ENCODE peak calls at places on chromosomes 5 and 9, in nine cellular contexts. One of them, this sample, is unnamed.
A peak's percentile ranks its signal among the peaks of the same experiment; 100 is the strongest.

GRCh38 chr9:129968690-129969485 is 74.1 kb downstream of the FNBP1 start:
- DNase-seq in cardiac septum: no peak
- DNase-seq in epithelial cell of esophagus: peak; percentile 60
- DNase-seq in cardiac muscle cell: no peak
- DNase-seq in stimulated activated CD8-positive, alpha-beta memory T cell treated with anti-CD3 and anti-CD28 coated beads, Interleukin-4, amount 100 ng/mL, for 4 hours: no peak
- DNase-seq in amygdala: no peak
- DNase-seq in kidney glomerular epithelial cell: peak; percentile 39
- DNase-seq in HuH-7.5: no peak
- DNase-seq in CD8-positive, alpha-beta memory T cell: no peak
- DNase-seq in this sample: no peak

GRCh38 chr5:53067641-53068040 is 41.9 kb downstream of the MOCS2 start:
- DNase-seq in epithelial cell of esophagus: peak; percentile 66
- DNase-seq in cardiac muscle cell: no peak
- DNase-seq in amygdala: no peak
- DNase-seq in kidney glomerular epithelial cell: no peak
- DNase-seq in HuH-7.5: no peak
- DNase-seq in cardiac septum: no peak
- DNase-seq in stimulated activated CD8-positive, alpha-beta memory T cell treated with anti-CD3 and anti-CD28 coated beads, Interleukin-4, amount 100 ng/mL, for 4 hours: no peak
- DNase-seq in CD8-positive, alpha-beta memory T cell: no peak
- DNase-seq in this sample: no peak

GRCh38 chr9:109574061-109574882 is 76.2 kb upstream of the PTPN3 start:
- DNase-seq in stimulated activated CD8-positive, alpha-beta memory T cell treated with anti-CD3 and anti-CD28 coated beads, Interleukin-4, amount 100 ng/mL, for 4 hours: no peak
- DNase-seq in amygdala: no peak
- DNase-seq in CD8-positive, alpha-beta memory T cell: no peak
- DNase-seq in cardiac septum: no peak
- DNase-seq in kidney glomerular epithelial cell: peak; percentile 59
- DNase-seq in epithelial cell of esophagus: peak; percentile 67
- DNase-seq in HuH-7.5: peak; percentile 31
- DNase-seq in cardiac muscle cell: peak; percentile 84
- DNase-seq in this sample: peak; percentile 77

GRCh38 chr9:81032030-81032572 is 657.2 kb downstream of the TLE1 start:
- DNase-seq in kidney glomerular epithelial cell: peak; percentile 78
- DNase-seq in cardiac septum: no peak
- DNase-seq in stimulated activated CD8-positive, alpha-beta memory T cell treated with anti-CD3 and anti-CD28 coated beads, Interleukin-4, amount 100 ng/mL, for 4 hours: no peak
- DNase-seq in CD8-positive, alpha-beta memory T cell: no peak
- DNase-seq in epithelial cell of esophagus: peak; percentile 80
- DNase-seq in amygdala: no peak
- DNase-seq in HuH-7.5: no peak
- DNase-seq in cardiac muscle cell: no peak
- DNase-seq in this sample: no peak

GRCh38 chr5:148084269-148084668 is 20.5 kb downstream of the SPINK5 start:
- DNase-seq in kidney glomerular epithelial cell: no peak
- DNase-seq in HuH-7.5: no peak
- DNase-seq in stimulated activated CD8-positive, alpha-beta memory T cell treated with anti-CD3 and anti-CD28 coated beads, Interleukin-4, amount 100 ng/mL, for 4 hours: no peak
- DNase-seq in cardiac muscle cell: no peak
- DNase-seq in cardiac septum: no peak
- DNase-seq in CD8-positive, alpha-beta memory T cell: no peak
- DNase-seq in amygdala: no peak
- DNase-seq in epithelial cell of esophagus: no peak
- DNase-seq in this sample: no peak

GRCh38 chr5:139562847-139563246 is 1.7 kb downstream of the UBE2D2 start:
- DNase-seq in kidney glomerular epithelial cell: no peak
- DNase-seq in HuH-7.5: no peak
- DNase-seq in cardiac septum: no peak
- DNase-seq in cardiac muscle cell: no peak
- DNase-seq in amygdala: no peak
- DNase-seq in stimulated activated CD8-positive, alpha-beta memory T cell treated with anti-CD3 and anti-CD28 coated beads, Interleukin-4, amount 100 ng/mL, for 4 hours: no peak
- DNase-seq in epithelial cell of esophagus: peak; percentile 27
- DNase-seq in CD8-positive, alpha-beta memory T cell: no peak
- DNase-seq in this sample: no peak

GRCh38 chr5:135018457-135018856 is 15.6 kb downstream of the PITX1 start:
- DNase-seq in epithelial cell of esophagus: no peak
- DNase-seq in stimulated activated CD8-positive, alpha-beta memory T cell treated with anti-CD3 and anti-CD28 coated beads, Interleukin-4, amount 100 ng/mL, for 4 hours: no peak
- DNase-seq in kidney glomerular epithelial cell: no peak
- DNase-seq in cardiac septum: peak; percentile 10
- DNase-seq in cardiac muscle cell: no peak
- DNase-seq in HuH-7.5: no peak
- DNase-seq in CD8-positive, alpha-beta memory T cell: no peak
- DNase-seq in amygdala: no peak
- DNase-seq in this sample: no peak

GRCh38 chr5:170597876-170598275 is 94.1 kb downstream of the KCNIP1 start:
- DNase-seq in HuH-7.5: no peak
- DNase-seq in kidney glomerular epithelial cell: no peak
- DNase-seq in epithelial cell of esophagus: no peak
- DNase-seq in stimulated activated CD8-positive, alpha-beta memory T cell treated with anti-CD3 and anti-CD28 coated beads, Interleukin-4, amount 100 ng/mL, for 4 hours: no peak
- DNase-seq in cardiac muscle cell: no peak
- DNase-seq in CD8-positive, alpha-beta memory T cell: no peak
- DNase-seq in amygdala: no peak
- DNase-seq in cardiac septum: no peak
- DNase-seq in this sample: no peak

GRCh38 chr5:103037673-103038455 is 82.1 kb downstream of the GIN1 start:
- DNase-seq in CD8-positive, alpha-beta memory T cell: no peak
- DNase-seq in kidney glomerular epithelial cell: no peak
- DNase-seq in cardiac septum: no peak
- DNase-seq in stimulated activated CD8-positive, alpha-beta memory T cell treated with anti-CD3 and anti-CD28 coated beads, Interleukin-4, amount 100 ng/mL, for 4 hours: no peak
- DNase-seq in HuH-7.5: no peak
- DNase-seq in amygdala: no peak
- DNase-seq in cardiac muscle cell: no peak
- DNase-seq in epithelial cell of esophagus: peak; percentile 60
- DNase-seq in this sample: no peak

GRCh38 chr9:107684224-107684623 is 194.7 kb upstream of the KLF4 start:
- DNase-seq in amygdala: no peak
- DNase-seq in epithelial cell of esophagus: peak; percentile 43
- DNase-seq in cardiac muscle cell: no peak
- DNase-seq in HuH-7.5: no peak
- DNase-seq in CD8-positive, alpha-beta memory T cell: no peak
- DNase-seq in stimulated activated CD8-positive, alpha-beta memory T cell treated with anti-CD3 and anti-CD28 coated beads, Interleukin-4, amount 100 ng/mL, for 4 hours: no peak
- DNase-seq in kidney glomerular epithelial cell: no peak
- DNase-seq in cardiac septum: no peak
- DNase-seq in this sample: no peak

GRCh38 chr9:133992780-133993634 is 883 bp upstream of the VAV2 start:
- DNase-seq in amygdala: no peak
- DNase-seq in CD8-positive, alpha-beta memory T cell: peak; percentile 78
- DNase-seq in stimulated activated CD8-positive, alpha-beta memory T cell treated with anti-CD3 and anti-CD28 coated beads, Interleukin-4, amount 100 ng/mL, for 4 hours: peak; percentile 57
- DNase-seq in cardiac septum: no peak
- DNase-seq in HuH-7.5: peak; percentile 77
- DNase-seq in epithelial cell of esophagus: peak; percentile 92
- DNase-seq in kidney glomerular epithelial cell: peak; percentile 39
- DNase-seq in cardiac muscle cell: peak; percentile 80
- DNase-seq in this sample: no peak

GRCh38 chr9:89605181-89606048 is 603 bp downstream of the GADD45G start:
- DNase-seq in kidney glomerular epithelial cell: no peak
- DNase-seq in cardiac muscle cell: peak; percentile 69
- DNase-seq in epithelial cell of esophagus: peak; percentile 50
- DNase-seq in amygdala: no peak
- DNase-seq in HuH-7.5: peak; percentile 46
- DNase-seq in cardiac septum: peak; percentile 84
- DNase-seq in CD8-positive, alpha-beta memory T cell: peak; percentile 69
- DNase-seq in stimulated activated CD8-positive, alpha-beta memory T cell treated with anti-CD3 and anti-CD28 coated beads, Interleukin-4, amount 100 ng/mL, for 4 hours: peak; percentile 36
- DNase-seq in this sample: peak; percentile 77

GRCh38 chr5:66171349-66172344 is 27.5 kb downstream of the SREK1 start:
- DNase-seq in CD8-positive, alpha-beta memory T cell: peak; percentile 75
- DNase-seq in cardiac septum: no peak
- DNase-seq in kidney glomerular epithelial cell: peak; percentile 36
- DNase-seq in stimulated activated CD8-positive, alpha-beta memory T cell treated with anti-CD3 and anti-CD28 coated beads, Interleukin-4, amount 100 ng/mL, for 4 hours: peak; percentile 20
- DNase-seq in amygdala: no peak
- DNase-seq in epithelial cell of esophagus: peak; percentile 57
- DNase-seq in HuH-7.5: no peak
- DNase-seq in cardiac muscle cell: peak; percentile 56
- DNase-seq in this sample: peak; percentile 49

GRCh38 chr9:7028591-7028990 is 270.8 kb downstream of the KDM4C start:
- DNase-seq in cardiac septum: no peak
- DNase-seq in amygdala: no peak
- DNase-seq in cardiac muscle cell: no peak
- DNase-seq in kidney glomerular epithelial cell: no peak
- DNase-seq in HuH-7.5: no peak
- DNase-seq in stimulated activated CD8-positive, alpha-beta memory T cell treated with anti-CD3 and anti-CD28 coated beads, Interleukin-4, amount 100 ng/mL, for 4 hours: no peak
- DNase-seq in CD8-positive, alpha-beta memory T cell: no peak
- DNase-seq in epithelial cell of esophagus: no peak
- DNase-seq in this sample: no peak

GRCh38 chr9:125878241-125878640 is 131.1 kb downstream of the PBX3 start:
- DNase-seq in kidney glomerular epithelial cell: no peak
- DNase-seq in HuH-7.5: no peak
- DNase-seq in amygdala: no peak
- DNase-seq in epithelial cell of esophagus: no peak
- DNase-seq in stimulated activated CD8-positive, alpha-beta memory T cell treated with anti-CD3 and anti-CD28 coated beads, Interleukin-4, amount 100 ng/mL, for 4 hours: no peak
- DNase-seq in cardiac muscle cell: no peak
- DNase-seq in CD8-positive, alpha-beta memory T cell: no peak
- DNase-seq in cardiac septum: no peak
- DNase-seq in this sample: no peak

GRCh38 chr9:136804509-136805206 is 3.1 kb upstream of the RABL6 start:
- DNase-seq in amygdala: no peak
- DNase-seq in kidney glomerular epithelial cell: no peak
- DNase-seq in CD8-positive, alpha-beta memory T cell: no peak
- DNase-seq in cardiac muscle cell: no peak
- DNase-seq in cardiac septum: no peak
- DNase-seq in HuH-7.5: no peak
- DNase-seq in epithelial cell of esophagus: peak; percentile 27
- DNase-seq in stimulated activated CD8-positive, alpha-beta memory T cell treated with anti-CD3 and anti-CD28 coated beads, Interleukin-4, amount 100 ng/mL, for 4 hours: no peak
- DNase-seq in this sample: no peak

GRCh38 chr9:133608881-133609280 is 308 bp downstream of the FAM163B start:
- DNase-seq in cardiac muscle cell: no peak
- DNase-seq in amygdala: no peak
- DNase-seq in kidney glomerular epithelial cell: no peak
- DNase-seq in CD8-positive, alpha-beta memory T cell: no peak
- DNase-seq in HuH-7.5: no peak
- DNase-seq in stimulated activated CD8-positive, alpha-beta memory T cell treated with anti-CD3 and anti-CD28 coated beads, Interleukin-4, amount 100 ng/mL, for 4 hours: no peak
- DNase-seq in cardiac septum: no peak
- DNase-seq in epithelial cell of esophagus: no peak
- DNase-seq in this sample: no peak

GRCh38 chr5:5014836-5015235 is 125.3 kb upstream of the ADAMTS16 start:
- DNase-seq in cardiac muscle cell: no peak
- DNase-seq in amygdala: no peak
- DNase-seq in stimulated activated CD8-positive, alpha-beta memory T cell treated with anti-CD3 and anti-CD28 coated beads, Interleukin-4, amount 100 ng/mL, for 4 hours: no peak
- DNase-seq in kidney glomerular epithelial cell: peak; percentile 72
- DNase-seq in CD8-positive, alpha-beta memory T cell: no peak
- DNase-seq in HuH-7.5: no peak
- DNase-seq in epithelial cell of esophagus: peak; percentile 7
- DNase-seq in cardiac septum: no peak
- DNase-seq in this sample: no peak

GRCh38 chr5:91670565-91670964 is 287.4 kb upstream of the ARRDC3 start:
- DNase-seq in kidney glomerular epithelial cell: no peak
- DNase-seq in amygdala: no peak
- DNase-seq in CD8-positive, alpha-beta memory T cell: no peak
- DNase-seq in stimulated activated CD8-positive, alpha-beta memory T cell treated with anti-CD3 and anti-CD28 coated beads, Interleukin-4, amount 100 ng/mL, for 4 hours: no peak
- DNase-seq in cardiac muscle cell: peak; percentile 5
- DNase-seq in HuH-7.5: no peak
- DNase-seq in epithelial cell of esophagus: no peak
- DNase-seq in cardiac septum: no peak
- DNase-seq in this sample: no peak

GRCh38 chr9:137308102-137308619 is 6.1 kb upstream of the NRARP start:
- DNase-seq in CD8-positive, alpha-beta memory T cell: peak; percentile 37
- DNase-seq in amygdala: no peak
- DNase-seq in cardiac muscle cell: peak; percentile 8
- DNase-seq in kidney glomerular epithelial cell: no peak
- DNase-seq in HuH-7.5: peak; percentile 35
- DNase-seq in cardiac septum: no peak
- DNase-seq in stimulated activated CD8-positive, alpha-beta memory T cell treated with anti-CD3 and anti-CD28 coated beads, Interleukin-4, amount 100 ng/mL, for 4 hours: no peak
- DNase-seq in epithelial cell of esophagus: no peak
- DNase-seq in this sample: no peak

GRCh38 chr5:88724201-88724600 is 158.8 kb downstream of the MEF2C start:
- DNase-seq in stimulated activated CD8-positive, alpha-beta memory T cell treated with anti-CD3 and anti-CD28 coated beads, Interleukin-4, amount 100 ng/mL, for 4 hours: no peak
- DNase-seq in CD8-positive, alpha-beta memory T cell: no peak
- DNase-seq in epithelial cell of esophagus: peak; percentile 52
- DNase-seq in HuH-7.5: no peak
- DNase-seq in kidney glomerular epithelial cell: no peak
- DNase-seq in amygdala: no peak
- DNase-seq in cardiac muscle cell: no peak
- DNase-seq in cardiac septum: no peak
- DNase-seq in this sample: no peak

GRCh38 chr5:159515909-159516415 is 185.7 kb upstream of the IL12B start:
- DNase-seq in CD8-positive, alpha-beta memory T cell: peak; percentile 71
- DNase-seq in stimulated activated CD8-positive, alpha-beta memory T cell treated with anti-CD3 and anti-CD28 coated beads, Interleukin-4, amount 100 ng/mL, for 4 hours: peak; percentile 18
- DNase-seq in cardiac muscle cell: peak; percentile 66
- DNase-seq in epithelial cell of esophagus: peak; percentile 77
- DNase-seq in HuH-7.5: peak; percentile 13
- DNase-seq in kidney glomerular epithelial cell: peak; percentile 68
- DNase-seq in amygdala: no peak
- DNase-seq in cardiac septum: no peak
- DNase-seq in this sample: no peak

GRCh38 chr9:32423371-32423770 is 38.9 kb downstream of the ACO1 start:
- DNase-seq in epithelial cell of esophagus: peak; percentile 64
- DNase-seq in amygdala: no peak
- DNase-seq in HuH-7.5: no peak
- DNase-seq in cardiac muscle cell: no peak
- DNase-seq in CD8-positive, alpha-beta memory T cell: no peak
- DNase-seq in cardiac septum: no peak
- DNase-seq in stimulated activated CD8-positive, alpha-beta memory T cell treated with anti-CD3 and anti-CD28 coated beads, Interleukin-4, amount 100 ng/mL, for 4 hours: no peak
- DNase-seq in kidney glomerular epithelial cell: peak; percentile 35
- DNase-seq in this sample: no peak

GRCh38 chr9:133987946-133988665 is 4.0 kb downstream of the VAV2 start:
- DNase-seq in cardiac septum: peak; percentile 31
- DNase-seq in CD8-positive, alpha-beta memory T cell: peak; percentile 19
- DNase-seq in amygdala: no peak
- DNase-seq in stimulated activated CD8-positive, alpha-beta memory T cell treated with anti-CD3 and anti-CD28 coated beads, Interleukin-4, amount 100 ng/mL, for 4 hours: no peak
- DNase-seq in kidney glomerular epithelial cell: no peak
- DNase-seq in cardiac muscle cell: no peak
- DNase-seq in epithelial cell of esophagus: no peak
- DNase-seq in HuH-7.5: no peak
- DNase-seq in this sample: no peak

GRCh38 chr5:10018670-10019069 is 231.0 kb downstream of the ATPSCKMT start:
- DNase-seq in cardiac muscle cell: no peak
- DNase-seq in amygdala: no peak
- DNase-seq in kidney glomerular epithelial cell: peak; percentile 80
- DNase-seq in HuH-7.5: no peak
- DNase-seq in epithelial cell of esophagus: peak; percentile 81
- DNase-seq in CD8-positive, alpha-beta memory T cell: no peak
- DNase-seq in cardiac septum: no peak
- DNase-seq in stimulated activated CD8-positive, alpha-beta memory T cell treated with anti-CD3 and anti-CD28 coated beads, Interleukin-4, amount 100 ng/mL, for 4 hours: no peak
- DNase-seq in this sample: no peak

GRCh38 chr9:132409828-132410528 is at the start of gene CFAP77:
- DNase-seq in cardiac septum: no peak
- DNase-seq in stimulated activated CD8-positive, alpha-beta memory T cell treated with anti-CD3 and anti-CD28 coated beads, Interleukin-4, amount 100 ng/mL, for 4 hours: no peak
- DNase-seq in kidney glomerular epithelial cell: peak; percentile 51
- DNase-seq in HuH-7.5: peak; percentile 28
- DNase-seq in cardiac muscle cell: peak; percentile 70
- DNase-seq in epithelial cell of esophagus: peak; percentile 71
- DNase-seq in CD8-positive, alpha-beta memory T cell: peak; percentile 57
- DNase-seq in amygdala: no peak
- DNase-seq in this sample: no peak

GRCh38 chr9:93713716-93714115 is 137.3 kb downstream of the PHF2 start:
- DNase-seq in stimulated activated CD8-positive, alpha-beta memory T cell treated with anti-CD3 and anti-CD28 coated beads, Interleukin-4, amount 100 ng/mL, for 4 hours: no peak
- DNase-seq in cardiac septum: no peak
- DNase-seq in amygdala: no peak
- DNase-seq in CD8-positive, alpha-beta memory T cell: no peak
- DNase-seq in epithelial cell of esophagus: no peak
- DNase-seq in cardiac muscle cell: no peak
- DNase-seq in kidney glomerular epithelial cell: no peak
- DNase-seq in HuH-7.5: no peak
- DNase-seq in this sample: no peak